ENCODE peak calls at places on chromosomes 6 and 20, in nine cellular contexts. U is stimulated activated CD8-positive, alpha-beta memory T cell treated with anti-CD3 and anti-CD28 coated beads, Interleukin-7, amount 100 ng/mL, for 4 hours; H is KG1; G is K562; M is stimulated activated CD4-positive, alpha-beta T cell treated with anti-CD3 and anti-CD28 coated beads, Interleukin-12 subunit alpha, Interleukin-12 subunit beta, amount 100 ng/mL, for 48 hours; L is HT1080; W is Daoy; A is GDM1; D is GM03348. X is an unnamed sample.

GRCh38 chr6:53151676-53152075 is 3.0 kb upstream of the GCM1 start:
- DNase-seq in U (no peak), H (no peak), G (peak; percentile 25), M (no peak), L (peak; percentile 15), W (peak; percentile 40), A (no peak), D (no peak), X (no peak)

GRCh38 chr6:155349129-155349528 is 34.8 kb upstream of the TFB1M start:
- DNase-seq in U (no peak), H (no peak), G (no peak), M (no peak), L (peak; percentile 22), W (no peak), A (no peak), D (peak; percentile 41), X (no peak)

GRCh38 chr6:169714178-169714577 is 10.1 kb downstream of the PHF10 start:
- DNase-seq in U (no peak), H (no peak), G (no peak), M (no peak), L (peak; percentile 28), W (no peak), A (no peak), D (no peak), X (no peak)

GRCh38 chr6:83590413-83590812 is 78.1 kb downstream of the PRSS35 start:
- DNase-seq in U (no peak), H (no peak), G (no peak), M (no peak), L (peak; percentile 28), W (no peak), A (no peak), D (no peak), X (no peak)

GRCh38 chr6:36079596-36079995 is 50.7 kb upstream of the MAPK13 start:
- DNase-seq in U (no peak), H (no peak), G (no peak), M (no peak), L (no peak), W (no peak), A (no peak), D (no peak), X (no peak)

GRCh38 chr20:32387262-32387661 is 29.1 kb downstream of the ASXL1 start:
- DNase-seq in U (no peak), H (peak; percentile 19), G (no peak), M (peak; percentile 22), L (peak; percentile 43), W (peak; percentile 4), A (peak; percentile 62), D (no peak), X (no peak)

GRCh38 chr6:167424700-167425099 is 99.8 kb downstream of the TTLL2 start:
- DNase-seq in U (no peak), H (no peak), G (no peak), M (no peak), L (no peak), W (no peak), A (no peak), D (no peak), X (no peak)

GRCh38 chr6:26329763-26330511 is 35.1 kb upstream of the BTN3A2 start:
- DNase-seq in U (no peak), H (peak; percentile 67), G (peak; percentile 59), M (peak; percentile 79), L (peak; percentile 79), W (peak; percentile 78), A (peak; percentile 30), D (peak; percentile 21), X (peak; percentile 55)

GRCh38 chr6:117555882-117556498 is 46.3 kb downstream of the GOPC start:
- DNase-seq in U (peak; percentile 14), H (peak; percentile 25), G (no peak), M (peak; percentile 76), L (peak; percentile 35), W (no peak), A (peak; percentile 1), D (no peak), X (peak; percentile 71)

GRCh38 chr6:93927731-93928130 is 508.4 kb upstream of the EPHA7 start:
- DNase-seq in U (no peak), H (no peak), G (no peak), M (no peak), L (no peak), W (no peak), A (no peak), D (no peak), X (peak; percentile 27)

GRCh38 chr20:17023811-17024210 is 203.0 kb upstream of the PCSK2 start:
- DNase-seq in U (no peak), H (no peak), G (no peak), M (no peak), L (no peak), W (no peak), A (no peak), D (no peak), X (no peak)

GRCh38 chr20:23603321-23603720 is 2.4 kb downstream of the CST9 start:
- DNase-seq in U (no peak), H (no peak), G (no peak), M (no peak), L (no peak), W (no peak), A (no peak), D (no peak), X (peak; percentile 12)

GRCh38 chr6:148525453-148525852 is 182.8 kb downstream of the SASH1 start:
- DNase-seq in U (no peak), H (no peak), G (no peak), M (no peak), L (peak; percentile 84), W (peak; percentile 81), A (no peak), D (no peak), X (no peak)